ENCODE peak calls at places on chromosomes 1 and 21, in seven cellular contexts. A is tibial nerve, L is PC-3, K is endodermal cell, E is psoas muscle, J is GM23338, N is heart left ventricle. W is an unnamed sample.

GRCh38 chr1:92858564-92859399 is 26.9 kb downstream of the RPL5 start:
- DNase-seq in A (no peak), L (peak; percentile 91), K (peak; percentile 75), E (no peak), J (peak; percentile 92), N (peak; percentile 40), W (peak; percentile 59)

GRCh38 chr1:187840557-187840956 is 1011.8 kb downstream of the PLA2G4A start:
- DNase-seq in A (no peak), L (no peak), K (no peak), E (no peak), J (no peak), N (no peak), W (no peak)

GRCh38 chr1:29597861-29598260 is 361.5 kb downstream of the PTPRU start:
- DNase-seq in A (no peak), L (no peak), K (peak; percentile 33), E (no peak), J (no peak), N (no peak), W (no peak)

GRCh38 chr1:29802181-29803068 is 566.1 kb downstream of the PTPRU start:
- DNase-seq in A (no peak), L (no peak), K (no peak), E (no peak), J (no peak), N (no peak), W (no peak)

GRCh38 chr1:165903672-165904071 is 76.3 kb downstream of the UCK2 start:
- DNase-seq in A (no peak), L (peak; percentile 74), K (no peak), E (no peak), J (no peak), N (no peak), W (no peak)

GRCh38 chr1:40036574-40036973 is 4.0 kb upstream of the CAP1 start:
- DNase-seq in A (no peak), L (peak; percentile 69), K (no peak), E (peak; percentile 87), J (no peak), N (peak; percentile 76), W (peak; percentile 72)

GRCh38 chr1:74753104-74753503 is 20.2 kb downstream of the TYW3 start:
- DNase-seq in A (no peak), L (no peak), K (no peak), E (no peak), J (peak; percentile 41), N (no peak), W (no peak)

GRCh38 chr1:14345925-14346550 is 252.4 kb upstream of the KAZN start:
- DNase-seq in A (no peak), L (peak; percentile 77), K (peak; percentile 83), E (no peak), J (no peak), N (no peak), W (no peak)

GRCh38 chr21:34908424-34909055 is 140.6 kb downstream of the RUNX1 start:
- DNase-seq in A (no peak), L (peak; percentile 72), K (peak; percentile 70), E (peak; percentile 51), J (no peak), N (no peak), W (no peak)

GRCh38 chr1:111904478-111905218 is 84.8 kb downstream of the KCND3 start:
- DNase-seq in A (no peak), L (no peak), K (peak; percentile 70), E (no peak), J (peak; percentile 42), N (peak; percentile 36), W (peak; percentile 63)

GRCh38 chr1:21491483-21492170 is 17.6 kb upstream of the ALPL start:
- DNase-seq in A (no peak), L (no peak), K (no peak), E (no peak), J (no peak), N (peak; percentile 62), W (no peak)

GRCh38 chr1:109942434-109942833 is 31.8 kb downstream of the CSF1 start:
- DNase-seq in A (no peak), L (no peak), K (no peak), E (no peak), J (no peak), N (no peak), W (no peak)

GRCh38 chr1:211326140-211326527 is 499 bp upstream of the TRAF5 start:
- DNase-seq in A (no peak), L (no peak), K (no peak), E (no peak), J (no peak), N (no peak), W (no peak)

GRCh38 chr1:50967416-50968020 is 2.5 kb upstream of the CDKN2C start:
- DNase-seq in A (no peak), L (peak; percentile 50), K (no peak), E (no peak), J (no peak), N (no peak), W (no peak)

GRCh38 chr1:201355471-201355870 is 22.0 kb downstream of the TNNT2 start:
- DNase-seq in A (no peak), L (no peak), K (peak; percentile 35), E (peak; percentile 2), J (no peak), N (no peak), W (no peak)

GRCh38 chr1:109197163-109198042 is 16.3 kb upstream of the SARS1 start:
- DNase-seq in A (no peak), L (peak; percentile 98), K (peak; percentile 80), E (no peak), J (no peak), N (peak; percentile 14), W (no peak)

GRCh38 chr21:45802425-45802824 is 158.9 kb downstream of the PCBP3 start:
- DNase-seq in A (no peak), L (no peak), K (no peak), E (no peak), J (no peak), N (no peak), W (no peak)

GRCh38 chr1:114719424-114719787 is 2.8 kb upstream of the NRAS start:
- DNase-seq in A (no peak), L (peak; percentile 52), K (no peak), E (no peak), J (no peak), N (no peak), W (no peak)

GRCh38 chr1:169486281-169486904 is 649 bp upstream of the SLC19A2 start:
- DNase-seq in A (no peak), L (peak; percentile 42), K (no peak), E (no peak), J (no peak), N (no peak), W (no peak)

GRCh38 chr1:105544475-105544874 is 1512.0 kb upstream of the PRMT6 start:
- DNase-seq in A (no peak), L (peak; percentile 59), K (no peak), E (no peak), J (no peak), N (no peak), W (no peak)

GRCh38 chr1:204599596-204599995 is 83.4 kb downstream of the MDM4 start:
- DNase-seq in A (no peak), L (no peak), K (no peak), E (no peak), J (no peak), N (no peak), W (no peak)

DNA sequence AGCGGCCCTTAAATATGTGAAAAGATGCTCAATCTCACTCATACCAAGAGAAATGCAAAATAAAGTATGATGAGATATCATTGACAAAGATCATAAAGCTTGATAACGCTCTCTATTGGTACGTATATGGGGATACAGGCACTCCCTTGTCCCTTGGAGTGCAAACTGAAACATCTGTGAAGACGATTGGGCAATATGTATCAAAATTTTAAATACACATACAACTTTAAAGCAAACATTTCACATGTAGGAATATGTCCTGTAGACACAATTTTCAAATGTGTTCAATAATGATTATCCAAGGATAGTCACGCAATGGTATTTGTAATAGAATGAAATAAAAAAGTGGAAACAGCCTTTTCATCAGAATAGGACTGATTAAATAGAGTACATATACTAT is 2.0 kb upstream of the GJB3 start:
- DNase-seq in A (no peak), L (no peak), K (no peak), E (no peak), J (no peak), N (no peak), W (no peak)
- H3K27me3 ChIP-seq in A (no peaks in the 10 kb centered on the region), L (no peaks in the 10 kb centered on the region), K (peaks cover 27% of the 10 kb centered on the region), E (no peaks in the 10 kb centered on the region), J (peaks cover 37% of the 10 kb centered on the region), N (peaks cover 41% of the 10 kb centered on the region), W (peaks cover 14% of the 10 kb centered on the region)

GRCh38 chr1:200042119-200042436 is 14.6 kb downstream of the NR5A2 start:
- DNase-seq in A (no peak), L (no peak), K (peak; percentile 74), E (no peak), J (peak; percentile 66), N (no peak), W (no peak)
- H3K27me3 ChIP-seq in A (peaks cover 3% of the 10 kb centered on the region), L (peaks cover 85% of the 10 kb centered on the region), K (peaks cover 81% of the 10 kb centered on the region), E (peaks cover 3% of the 10 kb centered on the region), J (peaks cover 76% of the 10 kb centered on the region), N (peaks cover 93% of the 10 kb centered on the region), W (peaks cover 100% of the 10 kb centered on the region)

GRCh38 chr1:226417830-226418546 is 10.1 kb upstream of the PARP1 start:
- DNase-seq in A (no peak), L (no peak), K (peak; percentile 24), E (no peak), J (no peak), N (no peak), W (no peak)
- H3K27me3 ChIP-seq in A (no peaks in the 10 kb centered on the region), L (peaks cover 17% of the 10 kb centered on the region), K (no peaks in the 10 kb centered on the region), E (no peaks in the 10 kb centered on the region), J (no peaks in the 10 kb centered on the region), N (no peaks in the 10 kb centered on the region), W (no peaks in the 10 kb centered on the region)

GRCh38 chr21:37006521-37007291 is at the start of gene RIPPLY3:
- DNase-seq in A (no peak), L (peak; percentile 45), K (peak; percentile 82), E (no peak), J (peak; percentile 75), N (no peak), W (no peak)

GRCh38 chr21:37006243-37006520 is 320 bp upstream of the RIPPLY3 start:
- DNase-seq in A (no peak), L (no peak), K (peak; percentile 82), E (no peak), J (no peak), N (no peak), W (no peak)

GRCh38 chr21:37009740-37010341 is 3.3 kb downstream of the RIPPLY3 start:
- DNase-seq in A (peak; percentile 51), L (peak; percentile 93), K (peak; percentile 98), E (peak; percentile 91), J (peak; percentile 94), N (peak; percentile 77), W (peak; percentile 52)

GRCh38 chr21:37008705-37009104 is 2.2 kb downstream of the RIPPLY3 start:
- DNase-seq in A (no peak), L (no peak), K (peak; percentile 65), E (no peak), J (peak; percentile 35), N (no peak), W (no peak)

DNA sequence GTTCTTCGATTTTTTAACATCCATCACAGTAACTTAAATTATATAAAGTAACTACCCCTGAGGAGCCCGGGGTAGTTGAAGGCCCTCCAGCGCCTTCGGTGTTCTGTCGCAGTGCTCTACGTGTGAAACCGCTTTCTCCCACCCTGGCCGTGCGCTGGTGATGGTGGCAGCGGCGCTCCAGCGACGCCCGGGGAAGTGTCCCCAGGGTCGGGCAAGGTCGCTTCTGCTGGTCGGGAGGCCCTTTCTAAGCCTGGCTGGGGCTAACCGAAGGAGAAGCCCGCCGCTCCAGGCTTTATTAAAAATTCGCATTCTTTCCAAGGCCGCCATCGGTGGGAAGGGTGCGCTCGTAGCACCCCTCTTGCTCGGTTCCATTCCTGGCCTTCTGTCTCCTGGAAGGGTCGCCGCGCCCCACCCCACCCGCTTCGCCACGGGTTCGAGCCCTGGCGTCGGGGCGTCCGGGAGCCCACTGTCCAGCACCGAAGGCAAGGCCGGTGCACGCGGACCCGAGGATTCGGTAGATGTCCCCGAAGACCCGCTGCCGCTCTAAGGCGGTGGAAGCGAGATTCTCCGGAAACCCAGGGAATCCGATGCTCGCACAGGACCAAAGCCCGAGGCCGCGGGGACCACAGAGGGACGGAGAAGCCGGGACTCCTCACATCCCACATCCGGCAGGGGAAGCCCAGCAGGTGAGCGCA is 807 bp upstream of the RIPPLY3 start:
- DNase-seq in A (no peak), L (no peak), K (no peak), E (no peak), J (peak; percentile 77), N (no peak), W (no peak)
- H3K27me3 ChIP-seq in A (peaks cover 3% of the 10 kb centered on the region), L (no peaks in the 10 kb centered on the region), K (peaks cover 18% of the 10 kb centered on the region), E (no peaks in the 10 kb centered on the region), J (peaks cover 58% of the 10 kb centered on the region), N (peaks cover 41% of the 10 kb centered on the region), W (peaks cover 12% of the 10 kb centered on the region)